ENCODE peak calls at places on chromosomes 16 and 17, in five cellular contexts. D is HCT116, L is GM23338, A is IMR-90, K is GM23248. Q is an unnamed sample. For H3K4me1, the result is how much of the 10 kb centered on the place peaks cover.

GRCh38 chr16:88710556-88710955 is 4.3 kb downstream of the CTU2 start:
- DNase-seq in L (no peak), D (no peak), K (no peak), A (no peak), Q (no peak)

GRCh38 chr16:10827691-10828341 is 9.2 kb upstream of the TVP23A start:
- DNase-seq in L (no peak), K (peak), D (no peak), A (peak), Q (peak)

GRCh38 chr17:48231995-48232729 is 124.6 kb downstream of the SNX11 start:
- DNase-seq in A (no peak), K (no peak), L (no peak), D (no peak), Q (no peak)

GRCh38 chr16:70651524-70651923 is 5.2 kb downstream of the IL34 start:
- DNase-seq in A (peak), K (peak), L (no peak), D (no peak), Q (peak)

GRCh38 chr17:42347198-42347597 is 41.0 kb downstream of the STAT3 start:
- DNase-seq in L (no peak), D (peak), A (peak), K (peak), Q (peak)

GRCh38 chr17:42049834-42050359 is 504 bp downstream of the C17orf113 start:
- DNase-seq in A (no peak), D (no peak), L (no peak), K (no peak), Q (no peak)

GRCh38 chr16:88549671-88550643 is 20.2 kb upstream of the ZC3H18 start:
- DNase-seq in K (no peak), L (no peak), D (no peak), A (no peak), Q (no peak)

GRCh38 chr17:7124923-7125322 is 10.3 kb upstream of the ASGR2 start:
- DNase-seq in A (no peak), L (no peak), D (no peak), K (no peak), Q (no peak)

GRCh38 chr16:62665269-62665668 is 629.0 kb upstream of the CDH8 start:
- DNase-seq in A (no peak), K (no peak), D (no peak), L (peak), Q (no peak)

GRCh38 chr17:10652984-10653680 is 4.0 kb downstream of the MYH3 start:
- DNase-seq in L (no peak), A (no peak), D (no peak), K (no peak), Q (no peak)

GRCh38 chr16:78122774-78123315 is 23.4 kb downstream of the WWOX start:
- DNase-seq in L (peak), K (peak), D (peak), A (peak), Q (peak)

GRCh38 chr16:56956756-56957155 is 5.0 kb upstream of the CETP start:
- DNase-seq in K (no peak), D (no peak), A (no peak), L (peak), Q (no peak)

GRCh38 chr17:38550661-38551060 is 55.1 kb downstream of the SRCIN1 start:
- DNase-seq in D (no peak), K (peak), A (peak), L (no peak), Q (peak)

GRCh38 chr17:7835818-7836595 is 2.0 kb downstream of the KDM6B start:
- DNase-seq in A (peak), K (peak), D (no peak), L (peak), Q (peak)

GRCh38 chr16:86866986-86867722 is 288.8 kb downstream of the FOXL1 start:
- DNase-seq in D (no peak), L (no peak), K (no peak), A (no peak), Q (no peak)

GRCh38 chr16:53129281-53130192 is 74.7 kb downstream of the CHD9 start:
- DNase-seq in K (peak), L (peak), D (no peak), A (peak), Q (peak)

GRCh38 chr16:1950047-1950446 is 4.4 kb downstream of the RPL3L start:
- DNase-seq in K (peak), D (no peak), A (no peak), L (no peak), Q (no peak)

GRCh38 chr16:51524555-51525373 is 373.7 kb upstream of the SALL1 start:
- DNase-seq in A (peak), D (no peak), L (no peak), K (peak), Q (peak)

GRCh38 chr16:67238806-67239470 is 8.3 kb downstream of the FHOD1 start:
- DNase-seq in D (no peak), L (no peak), A (no peak), K (no peak), Q (no peak)

GRCh38 chr16:86303787-86304685 is 206.3 kb upstream of the FOXF1 start:
- DNase-seq in A (peak), D (no peak), L (peak), K (no peak), Q (no peak)

GRCh38 chr16:89202422-89203215 is 2.3 kb upstream of the SLC22A31 start:
- DNase-seq in A (no peak), D (no peak), K (no peak), L (peak), Q (no peak)

GRCh38 chr17:82257473-82257872 is 16.0 kb downstream of the CSNK1D start:
- DNase-seq in L (peak), D (no peak), K (peak), A (no peak), Q (no peak)

GRCh38 chr16:68936729-68937631 is 93.6 kb downstream of the TANGO6 start:
- DNase-seq in D (no peak), A (peak), K (peak), L (no peak), Q (peak)

GRCh38 chr16:89293276-89294143 is 76.0 kb downstream of the ZNF778 start:
- DNase-seq in A (peak), K (no peak), L (peak), D (no peak), Q (no peak)

GRCh38 chr17:47742319-47743181 is 9.5 kb downstream of the TBX21 start:
- DNase-seq in D (no peak), K (no peak), A (no peak), L (peak), Q (no peak)

GRCh38 chr16:60142991-60143705 is 1409.0 kb upstream of the GOT2 start:
- DNase-seq in K (no peak), D (no peak), A (no peak), L (peak), Q (peak)

GRCh38 chr17:19380551-19381284 is 2.4 kb downstream of the MAPK7 start:
- DNase-seq in A (no peak), D (no peak), K (no peak), L (no peak), Q (no peak)

GRCh38 chr17:70120420-70120819 is 45.4 kb downstream of the KCNJ16 start:
- DNase-seq in A (no peak), D (no peak), K (no peak), L (no peak), Q (no peak)

GRCh38 chr17:74552037-74552436 is 6.1 kb upstream of the CD300C start:
- DNase-seq in L (no peak), A (no peak), K (peak), D (no peak), Q (no peak)

GRCh38 chr16:14559809-14560227 is 70.2 kb downstream of the PARN start:
- DNase-seq in K (no peak), L (no peak), D (no peak), A (no peak), Q (peak)

GRCh38 chr17:74008196-74008595 is 195.3 kb upstream of the RPL38 start:
- DNase-seq in A (no peak), L (peak), K (peak), D (peak), Q (no peak)

GRCh38 chr17:38463451-38463858 is 35.2 kb downstream of the ARHGAP23 start:
- DNase-seq in A (no peak), L (no peak), K (peak), D (no peak), Q (no peak)

GRCh38 chr16:10738231-10739077 is 5.2 kb upstream of the NUBP1 start:
- DNase-seq in K (peak), A (peak), L (peak), D (peak), Q (peak)

GRCh38 chr16:88905563-88905962 is 39.1 kb upstream of the PABPN1L start:
- DNase-seq in D (no peak), L (peak), K (peak), A (no peak), Q (no peak)

GRCh38 chr17:37088459-37088858 is 139.7 kb downstream of the AATF start:
- DNase-seq in A (no peak), K (no peak), D (no peak), L (no peak), Q (no peak)

GRCh38 chr17:73232587-73233373 is 28.9 kb downstream of the CPSF4L start:
- DNase-seq in L (peak), A (peak), D (no peak), K (peak), Q (no peak)

GRCh38 chr17:59545942-59546341 is 19.5 kb upstream of the DHX40 start:
- DNase-seq in A (no peak), K (no peak), L (no peak), D (no peak), Q (no peak)

GRCh38 chr16:426115-426905 is 861 bp downstream of the RAB11FIP3 start:
- DNase-seq in L (peak), A (no peak), K (peak), D (no peak), Q (no peak)

GRCh38 chr16:84314373-84314772 is 19.7 kb downstream of the WFDC1 start:
- DNase-seq in D (no peak), A (no peak), L (no peak), K (peak), Q (no peak)

GRCh38 chr17:4173771-4174170 is 30.8 kb downstream of the CYB5D2 start:
- DNase-seq in A (no peak), L (no peak), K (no peak), D (no peak), Q (no peak)
- H3K4me1 ChIP-seq in A (under half), L (under half), K (under half), D (under half), Q (under half)

DNA sequence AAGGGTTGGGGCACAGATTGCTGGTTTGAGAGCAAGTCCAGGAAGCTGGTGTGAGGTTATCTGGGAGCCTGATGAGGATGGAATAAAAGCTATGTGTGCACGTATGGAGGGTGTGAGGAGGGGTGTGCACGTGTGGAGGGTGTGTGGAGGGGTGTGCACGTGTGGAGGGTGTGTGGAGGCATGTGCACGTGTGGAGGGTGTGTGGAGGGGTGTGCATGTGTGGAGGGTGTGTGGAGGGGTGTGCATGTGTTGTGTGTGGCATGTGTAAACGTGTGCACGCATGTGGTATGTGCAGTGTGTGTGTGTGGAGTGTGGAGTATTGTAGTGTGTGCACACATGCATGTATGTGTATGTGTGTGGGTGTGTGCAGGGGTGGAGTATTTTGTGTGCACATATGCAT is 19.2 kb downstream of the RBFOX3 start:
- DNase-seq in K (no peak), L (no peak), A (no peak), D (no peak), Q (no peak)
- H3K4me1 ChIP-seq in K (under half), L (under half), A (under half), D (under half), Q (under half)

GRCh38 chr17:45060824-45061605 is at the start of gene NMT1:
- DNase-seq in A (peak), L (peak), K (peak), D (peak), Q (peak)

GRCh38 chr17:45063198-45063597 is 2.1 kb downstream of the NMT1 start:
- DNase-seq in D (no peak), K (peak), L (no peak), A (no peak), Q (no peak)

GRCh38 chr17:45060382-45060823 is 714 bp upstream of the NMT1 start:
- DNase-seq in K (no peak), D (no peak), A (no peak), L (no peak), Q (no peak)

GRCh38 chr17:45061606-45062205 is 589 bp downstream of the NMT1 start:
- DNase-seq in L (no peak), A (no peak), K (no peak), D (no peak), Q (no peak)
- H3K4me1 ChIP-seq in L (under half), A (under half), K (under half), D (under half), Q (under half)

GRCh38 chr16:66131156-66131807 is 235.2 kb upstream of the CDH5 start:
- DNase-seq in K (peak), A (peak), D (no peak), L (no peak), Q (peak)
- H3K4me1 ChIP-seq in K (under half), A (half or more), D (under half), L (under half), Q (under half)

GRCh38 chr17:14498812-14499211 is 197.9 kb downstream of the HS3ST3B1 start:
- DNase-seq in A (no peak), D (no peak), L (no peak), K (no peak), Q (no peak)

GRCh38 chr17:14488958-14489550 is 188.2 kb downstream of the HS3ST3B1 start:
- DNase-seq in A (no peak), L (no peak), K (no peak), D (no peak), Q (no peak)

GRCh38 chr17:14489986-14490385 is 189.1 kb downstream of the HS3ST3B1 start:
- DNase-seq in A (no peak), L (no peak), D (no peak), K (no peak), Q (no peak)

GRCh38 chr17:14499976-14500375 is 199.1 kb downstream of the HS3ST3B1 start:
- DNase-seq in L (no peak), D (no peak), K (no peak), A (no peak), Q (no peak)

GRCh38 chr17:14494161-14494560 is 193.3 kb downstream of the HS3ST3B1 start:
- DNase-seq in K (no peak), A (no peak), L (no peak), D (no peak), Q (no peak)
- H3K4me1 ChIP-seq in K (under half), A (under half), L (under half), D (under half), Q (under half)

DNA sequence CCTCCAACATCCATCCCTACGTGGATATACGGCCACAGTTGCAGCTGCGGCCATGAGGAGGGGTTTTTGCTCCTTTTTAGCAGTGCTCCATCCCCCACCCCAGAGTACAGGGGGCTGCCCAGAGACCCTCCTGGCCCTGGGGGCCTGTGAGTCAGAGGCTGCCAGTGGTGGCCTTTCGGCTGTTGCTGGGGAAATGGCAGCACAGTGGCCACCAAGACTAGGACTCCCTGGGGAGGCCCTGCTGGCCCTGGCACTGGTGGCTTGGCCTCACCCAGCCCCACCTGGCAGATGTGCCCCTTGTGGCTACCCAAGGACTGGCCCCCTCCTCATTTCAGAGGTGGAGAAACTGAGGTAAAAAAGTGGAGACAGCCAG is 29.1 kb downstream of the RAI1 start:
- DNase-seq in L (no peak), A (no peak), D (no peak), K (no peak), Q (no peak)
- H3K4me1 ChIP-seq in L (under half), A (half or more), D (under half), K (under half), Q (under half)